ENCODE peak calls at places on chromosomes 7 and 10, in four cellular contexts. N is M059J, O is HCEC 1CT, J is H54. H is an unnamed sample.

GRCh38 chr7:73717991-73718405 is 1.5 kb downstream of the STX1A start:
- DNase-seq in N (peak), O (peak), J (peak), H (no peak)

GRCh38 chr10:96129387-96130325 is at the start of gene ZNF518A:
- DNase-seq in O (peak), N (peak), J (peak), H (peak)

GRCh38 chr10:27699778-27700177 is 45.8 kb downstream of the MKX start:
- DNase-seq in J (no peak), O (peak), N (no peak), H (no peak)

GRCh38 chr7:47381132-47381495 is 200.8 kb downstream of the TNS3 start:
- DNase-seq in N (no peak), O (no peak), J (no peak), H (no peak)

GRCh38 chr10:26733750-26734568 is 36.5 kb downstream of the PDSS1 start:
- DNase-seq in J (no peak), O (no peak), N (no peak), H (no peak)

GRCh38 chr7:102300643-102301211 is 14.1 kb downstream of the SH2B2 start:
- DNase-seq in J (no peak), O (no peak), N (no peak), H (no peak)

GRCh38 chr7:97298561-97298960 is 181.1 kb downstream of the SDHAF3 start:
- DNase-seq in N (peak), J (no peak), O (peak), H (no peak)

GRCh38 chr10:33327750-33328149 is 6.7 kb downstream of the NRP1 start:
- DNase-seq in J (no peak), O (no peak), N (no peak), H (no peak)

GRCh38 chr10:44972874-44973306 is 5.7 kb downstream of the DEPP1 start:
- DNase-seq in N (no peak), J (no peak), O (no peak), H (no peak)

GRCh38 chr10:1209355-1209979 is 153.3 kb downstream of the WDR37 start:
- DNase-seq in J (no peak), N (no peak), O (no peak), H (no peak)

GRCh38 chr10:105864854-105865253 is 1223.8 kb downstream of the SORCS3 start:
- DNase-seq in O (no peak), J (no peak), N (no peak), H (no peak)

GRCh38 chr7:47948096-47948790 is at the start of gene PKD1L1:
- DNase-seq in N (no peak), J (no peak), O (no peak), H (no peak)

GRCh38 chr10:110916554-110917346 is 2.2 kb downstream of the BBIP1 start:
- DNase-seq in O (peak), J (no peak), N (peak), H (no peak)

GRCh38 chr10:35422236-35422635 is 85.9 kb downstream of the CCNY start:
- DNase-seq in J (no peak), O (peak), N (peak), H (no peak)

GRCh38 chr10:29725133-29725720 is 90.5 kb upstream of the SVIL start:
- DNase-seq in O (no peak), N (peak), J (no peak), H (peak)

GRCh38 chr10:71963351-71963755 is 842 bp upstream of the CHST3 start:
- DNase-seq in O (no peak), N (no peak), J (no peak), H (no peak)

GRCh38 chr7:43669286-43670081 is 59.8 kb downstream of the COA1 start:
- DNase-seq in O (no peak), N (peak), J (no peak), H (no peak)

GRCh38 chr7:65239324-65239706 is 134.3 kb upstream of the ZNF92 start:
- DNase-seq in J (no peak), N (no peak), O (no peak), H (no peak)

GRCh38 chr10:6052247-6053221 is 9.6 kb downstream of the IL2RA start:
- DNase-seq in N (peak), J (no peak), O (no peak), H (peak)

GRCh38 chr10:34351161-34351560 is 463.9 kb downstream of the PARD3 start:
- DNase-seq in O (peak), N (no peak), J (no peak), H (no peak)

GRCh38 chr10:6181249-6181648 is 21.5 kb upstream of the PFKFB3 start:
- DNase-seq in N (no peak), O (no peak), J (no peak), H (no peak)

GRCh38 chr7:22443370-22444180 is 56.4 kb downstream of the STEAP1B start:
- DNase-seq in O (peak), N (peak), J (peak), H (peak)

GRCh38 chr7:122055072-122055471 is 89.0 kb downstream of the AASS start:
- DNase-seq in J (no peak), O (peak), N (no peak), H (no peak)

GRCh38 chr10:5905854-5906507 is 15.9 kb downstream of the FBH1 start:
- DNase-seq in O (no peak), N (no peak), J (no peak), H (no peak)

GRCh38 chr10:132626019-132626760 is 88.6 kb downstream of the INPP5A start:
- DNase-seq in N (no peak), J (no peak), O (no peak), H (no peak)

GRCh38 chr10:29493697-29494096 is 141.1 kb downstream of the SVIL start:
- DNase-seq in O (no peak), N (no peak), J (no peak), H (no peak)

GRCh38 chr10:126204320-126204719 is 184.0 kb downstream of the ADAM12 start:
- DNase-seq in O (no peak), J (no peak), N (peak), H (no peak)

GRCh38 chr7:115868369-115868768 is 162.2 kb downstream of the TFEC start:
- DNase-seq in N (no peak), O (no peak), J (no peak), H (no peak)

GRCh38 chr7:51366930-51367613 is 50.5 kb upstream of the COBL start:
- DNase-seq in N (peak), J (peak), O (peak), H (no peak)

GRCh38 chr10:116271593-116272496 is 1.2 kb downstream of the GFRA1 start:
- DNase-seq in O (peak), J (no peak), N (peak), H (no peak)

GRCh38 chr10:4691776-4692175 is 134.2 kb upstream of the AKR1E2 start:
- DNase-seq in N (peak), J (no peak), O (peak), H (no peak)

GRCh38 chr10:66353422-66353821 is 572.4 kb upstream of the LRRTM3 start:
- DNase-seq in O (no peak), N (no peak), J (no peak), H (no peak)

GRCh38 chr7:151410405-151411390 is 860 bp upstream of the WDR86 start:
- DNase-seq in N (no peak), J (no peak), O (no peak), H (no peak)

GRCh38 chr10:70461397-70462348 is 16.9 kb upstream of the PALD1 start:
- DNase-seq in J (peak), O (peak), N (peak), H (no peak)

GRCh38 chr10:34854147-34854601 is 39.1 kb upstream of the PARD3 start:
- DNase-seq in N (peak), O (peak), J (peak), H (no peak)

GRCh38 chr10:117570880-117571279 is 28.3 kb downstream of the EMX2 start:
- DNase-seq in J (no peak), O (no peak), N (no peak), H (no peak)

H was measured in esophagus muscularis mucosa.